ENCODE peak calls at places on chromosomes 4 and X, in four cellular contexts. One of them, this sample, is unnamed.

GRCh38 chrX:40773188-40773587 is 37.8 kb upstream of the MED14 start:
- DNase-seq in dorsolateral prefrontal cortex: no peak
- DNase-seq in endothelial cell: no peak
- DNase-seq in GM13976: no peak
- DNase-seq in this sample: no peak

GRCh38 chr4:173522160-173522873 is 7.7 kb downstream of the HAND2 start:
- DNase-seq in endothelial cell: no peak
- DNase-seq in dorsolateral prefrontal cortex: no peak
- DNase-seq in GM13976: peak
- DNase-seq in this sample: peak

GRCh38 chrX:148914783-148915182 is 414.4 kb downstream of the AFF2 start:
- DNase-seq in GM13976: peak
- DNase-seq in endothelial cell: no peak
- DNase-seq in dorsolateral prefrontal cortex: no peak
- DNase-seq in this sample: no peak

GRCh38 chr4:88033309-88033708 is 25.9 kb downstream of the PKD2 start:
- DNase-seq in GM13976: peak
- DNase-seq in endothelial cell: peak
- DNase-seq in dorsolateral prefrontal cortex: no peak
- DNase-seq in this sample: no peak

GRCh38 chrX:111095974-111096870 is at the start of gene PAK3:
- DNase-seq in dorsolateral prefrontal cortex: peak
- DNase-seq in GM13976: no peak
- DNase-seq in endothelial cell: peak
- DNase-seq in this sample: peak

GRCh38 chrX:15674514-15674898 is 9.9 kb upstream of the CLTRN start:
- DNase-seq in GM13976: peak
- DNase-seq in dorsolateral prefrontal cortex: peak
- DNase-seq in endothelial cell: peak
- DNase-seq in this sample: no peak

GRCh38 chrX:10900585-10901289 is 210.4 kb upstream of the HCCS start:
- DNase-seq in GM13976: no peak
- DNase-seq in endothelial cell: no peak
- DNase-seq in dorsolateral prefrontal cortex: no peak
- DNase-seq in this sample: no peak

GRCh38 chr4:5782829-5783476 is 72.0 kb downstream of the EVC start:
- DNase-seq in GM13976: no peak
- DNase-seq in dorsolateral prefrontal cortex: no peak
- DNase-seq in endothelial cell: no peak
- DNase-seq in this sample: no peak

GRCh38 chr4:174983128-174983750 is 65.1 kb downstream of the ADAM29 start:
- DNase-seq in GM13976: no peak
- DNase-seq in endothelial cell: no peak
- DNase-seq in dorsolateral prefrontal cortex: no peak
- DNase-seq in this sample: no peak

GRCh38 chr4:146098397-146098796 is 77.1 kb upstream of the LSM6 start:
- DNase-seq in dorsolateral prefrontal cortex: no peak
- DNase-seq in GM13976: peak
- DNase-seq in endothelial cell: no peak
- DNase-seq in this sample: no peak
- TF ChIP-seq CTCF in dorsolateral prefrontal cortex: no peak
- TF ChIP-seq CTCF in GM13976: no peak
- TF ChIP-seq CTCF in endothelial cell: no peak
- TF ChIP-seq CTCF in this sample: no peak

DNA sequence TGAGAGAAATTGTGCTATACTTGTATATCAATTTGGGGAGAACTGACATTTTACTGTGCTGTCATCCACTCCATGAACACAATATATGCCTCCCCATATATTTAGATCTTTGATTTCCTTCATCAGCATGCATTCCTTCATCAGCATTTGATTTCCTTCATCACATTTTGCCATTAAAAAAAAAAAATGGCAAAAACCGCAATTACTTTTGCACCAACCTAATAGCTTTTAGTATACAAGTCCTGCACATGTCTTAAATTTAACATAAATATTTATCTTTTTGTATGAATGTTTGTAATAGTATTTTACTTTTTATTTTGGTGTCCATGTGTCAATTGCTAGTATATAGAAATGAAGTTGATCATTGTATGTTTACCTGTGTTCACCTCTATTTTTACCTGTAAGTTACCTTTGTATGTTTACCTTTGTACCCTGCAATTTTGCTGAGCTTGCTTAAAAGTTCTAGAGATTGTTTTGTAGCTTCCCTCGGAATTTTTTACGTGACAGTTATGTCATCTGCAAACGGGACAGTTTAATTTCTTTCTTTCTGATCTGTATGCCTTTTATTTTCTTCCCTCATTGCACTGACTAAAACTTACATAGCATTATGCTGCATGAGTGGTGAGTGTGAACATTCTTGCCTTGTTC is 86.2 kb downstream of the CPEB2 start:
- DNase-seq in dorsolateral prefrontal cortex: no peak
- DNase-seq in GM13976: no peak
- DNase-seq in endothelial cell: no peak
- DNase-seq in this sample: no peak
- TF ChIP-seq CTCF in dorsolateral prefrontal cortex: no peak
- TF ChIP-seq CTCF in GM13976: no peak
- TF ChIP-seq CTCF in endothelial cell: no peak
- TF ChIP-seq CTCF in this sample: no peak

GRCh38 chrX:120450163-120450562 is 18.9 kb downstream of the LAMP2 start:
- DNase-seq in endothelial cell: no peak
- DNase-seq in dorsolateral prefrontal cortex: no peak
- DNase-seq in GM13976: peak
- DNase-seq in this sample: no peak
- TF ChIP-seq CTCF in endothelial cell: no peak
- TF ChIP-seq CTCF in dorsolateral prefrontal cortex: peak
- TF ChIP-seq CTCF in GM13976: no peak
- TF ChIP-seq CTCF in this sample: no peak

GRCh38 chrX:155216940-155217450 is 735 bp downstream of the VBP1 start:
- DNase-seq in endothelial cell: no peak
- DNase-seq in dorsolateral prefrontal cortex: no peak
- DNase-seq in GM13976: no peak
- DNase-seq in this sample: no peak
- TF ChIP-seq CTCF in endothelial cell: peak
- TF ChIP-seq CTCF in dorsolateral prefrontal cortex: no peak
- TF ChIP-seq CTCF in GM13976: no peak
- TF ChIP-seq CTCF in this sample: no peak

GRCh38 chr4:119170195-119170594 is 34.6 kb downstream of the MYOZ2 start:
- DNase-seq in endothelial cell: no peak
- DNase-seq in GM13976: no peak
- DNase-seq in dorsolateral prefrontal cortex: no peak
- DNase-seq in this sample: no peak
- TF ChIP-seq CTCF in endothelial cell: no peak
- TF ChIP-seq CTCF in GM13976: no peak
- TF ChIP-seq CTCF in dorsolateral prefrontal cortex: no peak
- TF ChIP-seq CTCF in this sample: no peak

GRCh38 chr4:184722798-184723197 is 11.1 kb downstream of the CENPU start:
- DNase-seq in endothelial cell: no peak
- DNase-seq in GM13976: no peak
- DNase-seq in dorsolateral prefrontal cortex: no peak
- DNase-seq in this sample: no peak
- TF ChIP-seq CTCF in endothelial cell: no peak
- TF ChIP-seq CTCF in GM13976: no peak
- TF ChIP-seq CTCF in dorsolateral prefrontal cortex: no peak
- TF ChIP-seq CTCF in this sample: no peak

DNA sequence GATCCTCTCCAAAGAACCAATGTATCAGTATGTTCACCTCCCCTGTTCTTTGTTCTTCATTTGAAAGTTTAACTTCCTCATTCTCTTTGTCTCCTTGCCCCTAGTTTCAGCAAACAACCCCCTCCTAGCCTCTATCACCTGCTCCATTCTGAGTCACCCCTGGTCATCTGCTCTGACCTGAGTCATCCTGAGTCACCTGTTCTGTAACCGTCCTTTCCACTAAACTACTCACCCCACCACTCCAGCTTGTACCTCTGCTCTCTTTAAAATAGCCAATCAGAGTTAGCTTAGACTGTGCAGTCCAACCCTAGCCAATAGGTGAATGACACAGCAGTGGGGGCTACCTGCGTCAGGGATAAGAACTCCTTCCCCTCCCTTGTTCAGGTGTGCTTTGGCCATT is 249.8 kb upstream of the AADAT start:
- DNase-seq in endothelial cell: no peak
- DNase-seq in GM13976: no peak
- DNase-seq in dorsolateral prefrontal cortex: no peak
- DNase-seq in this sample: no peak
- TF ChIP-seq CTCF in endothelial cell: no peak
- TF ChIP-seq CTCF in GM13976: no peak
- TF ChIP-seq CTCF in dorsolateral prefrontal cortex: no peak
- TF ChIP-seq CTCF in this sample: no peak

GRCh38 chr4:17613761-17614415 is 553 bp upstream of the MED28 start:
- DNase-seq in dorsolateral prefrontal cortex: no peak
- DNase-seq in endothelial cell: no peak
- DNase-seq in GM13976: no peak
- DNase-seq in this sample: no peak

GRCh38 chr4:17619416-17620105 is 5.1 kb downstream of the MED28 start:
- DNase-seq in dorsolateral prefrontal cortex: no peak
- DNase-seq in endothelial cell: no peak
- DNase-seq in GM13976: no peak
- DNase-seq in this sample: no peak

GRCh38 chr4:17618926-17619325 is 4.5 kb downstream of the MED28 start:
- DNase-seq in dorsolateral prefrontal cortex: no peak
- DNase-seq in GM13976: no peak
- DNase-seq in endothelial cell: no peak
- DNase-seq in this sample: no peak

GRCh38 chr4:17616283-17616682 is 1.8 kb downstream of the MED28 start:
- DNase-seq in endothelial cell: no peak
- DNase-seq in GM13976: no peak
- DNase-seq in dorsolateral prefrontal cortex: no peak
- DNase-seq in this sample: no peak

DNA sequence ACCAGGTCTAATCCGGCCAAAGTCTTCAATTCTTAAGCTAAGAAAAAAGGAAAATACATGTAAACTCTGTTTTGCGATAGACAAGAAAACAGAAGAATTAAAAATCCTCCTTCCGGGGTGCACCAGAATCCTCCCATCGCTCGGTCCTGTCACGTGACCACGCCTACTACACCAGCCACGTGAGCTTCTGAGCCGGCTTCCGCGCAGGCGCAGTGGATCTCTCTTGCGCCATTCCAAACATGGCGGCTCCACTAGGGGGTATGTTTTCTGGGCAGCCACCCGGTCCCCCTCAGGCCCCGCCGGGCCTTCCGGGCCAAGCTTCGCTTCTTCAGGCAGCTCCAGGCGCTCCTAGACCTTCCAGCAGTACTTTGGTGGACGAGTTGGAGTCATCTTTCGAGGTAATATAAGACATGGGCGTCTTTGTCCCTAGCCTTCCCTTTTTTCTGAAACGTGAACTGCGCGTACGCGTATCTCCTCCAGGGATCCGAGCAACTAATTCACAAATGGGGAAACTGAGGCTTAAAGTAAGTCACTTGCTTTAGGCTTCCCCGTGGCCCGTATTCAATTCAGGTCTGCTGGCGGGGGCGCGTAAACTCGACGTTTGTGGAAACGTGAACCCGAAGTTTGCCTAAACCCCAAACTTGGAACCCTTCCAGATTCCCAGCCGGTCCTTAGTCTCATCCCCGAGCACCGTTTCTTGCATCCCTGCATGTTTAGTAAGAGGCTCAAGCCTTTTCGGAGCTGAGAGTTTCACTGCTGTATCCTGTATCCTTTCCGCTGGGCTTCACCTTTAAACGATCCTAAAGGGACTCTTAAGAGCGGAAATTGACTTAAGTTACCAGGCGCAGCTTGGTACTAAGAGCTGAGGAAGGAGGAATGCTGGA is at the start of gene MED28:
- DNase-seq in dorsolateral prefrontal cortex: peak
- DNase-seq in endothelial cell: peak
- DNase-seq in GM13976: peak
- DNase-seq in this sample: peak
- TF ChIP-seq CTCF in dorsolateral prefrontal cortex: peak
- TF ChIP-seq CTCF in endothelial cell: no peak
- TF ChIP-seq CTCF in GM13976: no peak
- TF ChIP-seq CTCF in this sample: peak

GRCh38 chr4:37976513-37976912 is 16.3 kb downstream of the PTTG2 start:
- DNase-seq in endothelial cell: no peak
- DNase-seq in dorsolateral prefrontal cortex: no peak
- DNase-seq in GM13976: no peak
- DNase-seq in this sample: no peak

GRCh38 chr4:37973481-37973880 is 13.3 kb downstream of the PTTG2 start:
- DNase-seq in GM13976: no peak
- DNase-seq in endothelial cell: no peak
- DNase-seq in dorsolateral prefrontal cortex: no peak
- DNase-seq in this sample: no peak

GRCh38 chr4:37977471-37978452 is 17.6 kb downstream of the PTTG2 start:
- DNase-seq in GM13976: peak
- DNase-seq in endothelial cell: peak
- DNase-seq in dorsolateral prefrontal cortex: peak
- DNase-seq in this sample: peak

GRCh38 chr4:37978509-37978908 is 18.3 kb downstream of the PTTG2 start:
- DNase-seq in dorsolateral prefrontal cortex: no peak
- DNase-seq in GM13976: no peak
- DNase-seq in endothelial cell: no peak
- DNase-seq in this sample: no peak

DNA sequence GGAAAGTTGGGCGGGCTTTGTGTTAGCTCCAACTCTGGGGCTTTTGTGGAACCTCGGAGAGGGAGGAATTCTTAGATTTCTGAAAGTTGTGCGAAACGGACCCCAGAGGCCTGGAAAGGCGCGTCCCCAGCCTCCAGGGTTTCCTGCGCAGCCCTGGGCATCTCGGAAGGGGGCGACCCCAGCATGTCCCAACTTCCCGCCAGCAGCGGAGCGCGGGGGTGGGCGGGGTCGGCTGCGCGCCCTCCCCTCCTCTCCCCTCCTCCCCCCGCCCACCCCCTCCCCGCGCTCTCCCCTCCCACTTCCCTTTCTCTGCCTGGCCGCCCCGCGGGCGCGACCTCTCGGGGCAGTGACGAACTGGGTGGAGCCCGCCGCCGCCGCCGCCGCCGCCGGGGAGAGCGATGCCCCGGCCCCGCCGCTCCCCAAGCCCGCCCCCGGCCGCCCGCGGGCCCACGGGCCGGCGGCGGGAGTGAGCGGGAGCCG is 16.8 kb downstream of the PTTG2 start:
- DNase-seq in GM13976: peak
- DNase-seq in dorsolateral prefrontal cortex: no peak
- DNase-seq in endothelial cell: peak
- DNase-seq in this sample: peak
- TF ChIP-seq CTCF in GM13976: no peak
- TF ChIP-seq CTCF in dorsolateral prefrontal cortex: no peak
- TF ChIP-seq CTCF in endothelial cell: no peak
- TF ChIP-seq CTCF in this sample: no peak

DNA sequence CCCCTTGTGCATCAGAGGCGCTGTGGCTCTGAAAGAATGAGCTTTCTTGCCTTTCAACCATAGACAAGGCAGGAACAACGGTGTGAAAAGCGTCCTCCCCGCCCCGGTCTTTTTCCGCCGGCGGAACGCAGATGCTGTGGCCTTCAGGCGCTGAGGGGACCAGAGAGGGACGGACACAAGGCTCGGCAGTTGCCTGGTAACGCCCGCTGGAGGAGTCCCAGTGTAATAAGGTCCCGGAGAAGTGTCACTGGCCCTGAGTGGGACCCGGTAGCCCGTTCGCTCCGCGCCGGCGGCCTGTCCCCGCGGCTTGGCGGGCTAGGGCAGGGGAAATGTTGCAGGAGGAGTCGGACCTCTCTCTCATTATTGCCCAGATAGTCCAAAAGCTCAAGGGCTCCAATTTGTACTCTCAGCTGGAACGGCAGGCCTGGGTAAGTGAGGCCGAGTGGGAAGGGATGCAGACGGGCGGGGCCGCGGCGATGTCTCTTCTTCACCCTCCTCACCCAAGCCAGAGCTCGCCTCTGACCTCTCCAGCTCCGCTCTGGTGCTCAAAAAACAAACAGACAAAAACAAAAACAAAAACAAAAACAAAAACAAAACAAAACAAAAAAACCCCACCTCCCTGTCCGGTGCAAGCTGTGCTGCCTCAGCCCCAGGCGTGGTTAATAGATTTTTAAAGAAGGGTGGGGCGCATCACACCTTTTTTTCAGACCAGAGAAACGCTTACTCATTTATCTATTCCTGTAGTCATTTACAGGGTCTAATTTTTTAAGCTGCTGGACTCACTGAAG is at the start of gene TBC1D19:
- DNase-seq in endothelial cell: peak
- DNase-seq in GM13976: peak
- DNase-seq in dorsolateral prefrontal cortex: peak
- DNase-seq in this sample: peak
- TF ChIP-seq CTCF in endothelial cell: no peak
- TF ChIP-seq CTCF in GM13976: no peak
- TF ChIP-seq CTCF in dorsolateral prefrontal cortex: peak
- TF ChIP-seq CTCF in this sample: no peak

This sample was measured in mesothelial cell of epicardium.